ENCODE peak calls at places on chromosomes 2 and 18, in nine cellular contexts. F is type B pancreatic cell, G is AG09309, A is psoas muscle, Y is adrenal gland, P is transverse colon, I is right atrium auricular region, O is brain microvascular endothelial cell, R is prostate gland. W is an unnamed sample.

GRCh38 chr2:27902143-27902542 is 11.6 kb downstream of the BABAM2 start:
- DNase-seq in F (no peak), G (no peak), A (no peak), Y (no peak), P (no peak), I (no peak), O (no peak), R (no peak), W (no peak)

GRCh38 chr18:36819621-36820020 is 9.2 kb downstream of the TPGS2 start:
- DNase-seq in F (no peak), G (no peak), A (no peak), Y (no peak), P (no peak), I (no peak), O (no peak), R (no peak), W (no peak)

GRCh38 chr2:239897596-239898235 is 127.4 kb downstream of the NDUFA10 start:
- DNase-seq in F (peak), G (no peak), A (no peak), Y (no peak), P (no peak), I (peak), O (no peak), R (no peak), W (no peak)

GRCh38 chr2:218075975-218076811 is 7.1 kb downstream of the RUFY4 start:
- DNase-seq in F (no peak), G (no peak), A (no peak), Y (peak), P (no peak), I (peak), O (no peak), R (no peak), W (no peak)

GRCh38 chr18:47944972-47945843 is 14.7 kb upstream of the SMAD2 start:
- DNase-seq in F (no peak), G (no peak), A (no peak), Y (no peak), P (no peak), I (no peak), O (no peak), R (no peak), W (no peak)

GRCh38 chr18:10833656-10834055 is 307.8 kb downstream of the NAPG start:
- DNase-seq in F (no peak), G (no peak), A (no peak), Y (no peak), P (no peak), I (no peak), O (no peak), R (no peak), W (no peak)

GRCh38 chr2:120678926-120679325 is 56.7 kb upstream of the GLI2 start:
- DNase-seq in F (no peak), G (no peak), A (no peak), Y (no peak), P (no peak), I (no peak), O (no peak), R (no peak), W (no peak)

GRCh38 chr2:236113425-236113824 is 54.8 kb downstream of the GBX2 start:
- DNase-seq in F (no peak), G (no peak), A (no peak), Y (no peak), P (no peak), I (no peak), O (no peak), R (no peak), W (no peak)

GRCh38 chr2:229446316-229446715 is 175.2 kb upstream of the PID1 start:
- DNase-seq in F (no peak), G (no peak), A (no peak), Y (no peak), P (no peak), I (no peak), O (no peak), R (no peak), W (no peak)

GRCh38 chr18:5103286-5103685 is 93.8 kb downstream of the AKAIN1 start:
- DNase-seq in F (no peak), G (no peak), A (no peak), Y (no peak), P (no peak), I (no peak), O (no peak), R (no peak), W (no peak)

GRCh38 chr2:168565112-168565511 is 109.0 kb downstream of the CERS6 start:
- DNase-seq in F (no peak), G (no peak), A (no peak), Y (no peak), P (no peak), I (no peak), O (peak), R (peak), W (no peak)

GRCh38 chr2:116733699-116734098 is 1080.8 kb upstream of the DDX18 start:
- DNase-seq in F (no peak), G (no peak), A (no peak), Y (no peak), P (no peak), I (no peak), O (no peak), R (no peak), W (no peak)

GRCh38 chr18:21896732-21897336 is 156.2 kb downstream of the MIB1 start:
- DNase-seq in F (no peak), G (no peak), A (no peak), Y (no peak), P (no peak), I (no peak), O (no peak), R (no peak), W (no peak)

GRCh38 chr18:25351773-25352628 is at the start of gene ZNF521:
- DNase-seq in F (peak), G (peak), A (peak), Y (peak), P (peak), I (peak), O (peak), R (peak), W (peak)

GRCh38 chr2:238344517-238344916 is 24.2 kb downstream of the TRAF3IP1 start:
- DNase-seq in F (no peak), G (no peak), A (no peak), Y (no peak), P (no peak), I (no peak), O (peak), R (no peak), W (no peak)

GRCh38 chr2:86235196-86235980 is 36.1 kb downstream of the MRPL35 start:
- DNase-seq in F (no peak), G (no peak), A (no peak), Y (no peak), P (no peak), I (no peak), O (no peak), R (no peak), W (no peak)

GRCh38 chr2:100140582-100140981 is 1.8 kb downstream of the AFF3 start:
- DNase-seq in F (no peak), G (no peak), A (no peak), Y (no peak), P (peak), I (no peak), O (no peak), R (no peak), W (no peak)

GRCh38 chr18:67243799-67244587 is 272.5 kb downstream of the DSEL start:
- DNase-seq in F (no peak), G (no peak), A (no peak), Y (no peak), P (no peak), I (no peak), O (peak), R (no peak), W (no peak)

GRCh38 chr2:171864357-171864985 is 29.6 kb downstream of the SLC25A12 start:
- DNase-seq in F (no peak), G (no peak), A (no peak), Y (no peak), P (no peak), I (no peak), O (no peak), R (no peak), W (no peak)

GRCh38 chr2:119679846-119680245 is 845 bp downstream of the TMEM177 start:
- DNase-seq in F (no peak), G (no peak), A (no peak), Y (peak), P (no peak), I (no peak), O (no peak), R (no peak), W (no peak)

DNA sequence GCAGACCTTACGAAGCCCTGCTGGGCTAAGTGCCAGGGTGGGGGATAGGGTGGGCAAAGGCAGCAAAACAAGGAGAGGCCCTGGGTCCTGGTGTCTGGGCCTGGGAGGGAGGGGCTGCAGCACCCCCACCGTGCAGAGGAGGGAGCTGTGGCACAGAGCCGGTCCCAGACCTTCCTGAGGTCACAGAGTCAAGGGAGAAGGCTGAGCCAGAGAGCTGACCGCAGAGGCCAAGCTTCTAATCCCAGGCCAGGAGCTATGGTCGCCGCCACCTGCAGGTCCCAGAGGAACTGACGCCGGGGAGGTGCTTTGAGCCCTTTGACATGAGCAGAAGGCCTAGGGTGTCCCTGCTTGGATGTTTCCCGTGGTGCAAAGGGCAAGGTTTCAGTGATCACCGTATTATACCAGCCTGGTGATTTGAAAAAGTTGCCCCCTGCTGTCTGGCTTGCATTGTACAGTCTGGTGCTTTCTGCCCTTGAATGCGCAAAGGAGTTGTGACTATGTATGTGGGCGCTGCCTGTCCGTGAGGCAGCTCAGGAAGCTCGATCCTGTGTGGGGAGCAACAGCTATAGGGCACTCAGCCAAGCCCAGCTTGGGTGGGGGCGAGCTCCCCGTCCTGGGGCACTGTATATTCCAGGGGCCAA is 44.3 kb downstream of the EDAR start:
- DNase-seq in F (no peak), G (no peak), A (no peak), Y (no peak), P (no peak), I (no peak), O (no peak), R (peak), W (no peak)
- TF ChIP-seq CTCF in F (no peak), G (peak), A (no peak), Y (no peak), P (no peak), I (no peak), O (peak), R (peak), W (no peak)

GRCh38 chr2:163610817-163611556 is 124.8 kb downstream of the FIGN start:
- DNase-seq in F (no peak), G (no peak), A (no peak), Y (no peak), P (no peak), I (no peak), O (no peak), R (peak), W (no peak)
- TF ChIP-seq CTCF in F (peak), G (no peak), A (no peak), Y (no peak), P (no peak), I (no peak), O (peak), R (no peak), W (no peak)

GRCh38 chr18:60070631-60071030 is 170.8 kb downstream of the PMAIP1 start:
- DNase-seq in F (no peak), G (no peak), A (no peak), Y (no peak), P (no peak), I (no peak), O (no peak), R (no peak), W (no peak)

DNA sequence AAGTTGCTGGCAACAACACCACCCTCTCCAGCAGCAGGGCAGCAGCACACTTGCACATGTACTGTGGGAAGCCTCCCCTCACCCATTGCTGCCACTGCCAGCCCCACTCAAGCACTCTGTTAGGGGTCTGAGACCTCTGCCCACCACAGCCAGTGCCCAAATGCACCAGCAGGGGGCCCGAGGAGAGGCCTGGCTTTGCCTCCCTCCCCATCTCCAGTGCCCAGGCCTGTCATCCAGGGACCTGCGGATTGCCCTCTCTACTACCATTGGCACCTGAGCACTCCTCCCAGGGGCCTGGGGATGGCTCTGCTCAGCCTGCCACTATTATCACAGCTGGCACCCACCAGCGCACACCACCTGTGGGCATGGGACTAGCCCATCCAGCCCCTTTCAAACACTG is 175.7 kb downstream of the PMAIP1 start:
- DNase-seq in F (no peak), G (no peak), A (no peak), Y (no peak), P (no peak), I (no peak), O (no peak), R (no peak), W (no peak)
- TF ChIP-seq CTCF in F (no peak), G (no peak), A (no peak), Y (no peak), P (no peak), I (no peak), O (peak), R (no peak), W (no peak)

GRCh38 chr18:55475916-55476315 is 112.1 kb downstream of the TCF4 start:
- DNase-seq in F (no peak), G (no peak), A (no peak), Y (no peak), P (no peak), I (no peak), O (no peak), R (no peak), W (no peak)

GRCh38 chr18:55470826-55471225 is 117.2 kb downstream of the TCF4 start:
- DNase-seq in F (no peak), G (no peak), A (no peak), Y (no peak), P (no peak), I (no peak), O (no peak), R (no peak), W (no peak)

GRCh38 chr18:55473078-55473477 is 114.9 kb downstream of the TCF4 start:
- DNase-seq in F (no peak), G (no peak), A (no peak), Y (no peak), P (no peak), I (no peak), O (no peak), R (no peak), W (no peak)

GRCh38 chr18:55475467-55475866 is 112.5 kb downstream of the TCF4 start:
- DNase-seq in F (no peak), G (no peak), A (no peak), Y (no peak), P (no peak), I (no peak), O (no peak), R (no peak), W (no peak)

GRCh38 chr18:55473534-55473933 is 114.5 kb downstream of the TCF4 start:
- DNase-seq in F (no peak), G (no peak), A (no peak), Y (no peak), P (no peak), I (no peak), O (no peak), R (no peak), W (no peak)
- TF ChIP-seq CTCF in F (no peak), G (no peak), A (no peak), Y (no peak), P (no peak), I (no peak), O (no peak), R (no peak), W (no peak)

GRCh38 chr2:1886405-1886992 is 142.2 kb upstream of the PXDN start:
- DNase-seq in F (no peak), G (no peak), A (peak), Y (peak), P (peak), I (peak), O (peak), R (peak), W (no peak)
- TF ChIP-seq CTCF in F (peak), G (peak), A (peak), Y (peak), P (peak), I (peak), O (peak), R (peak), W (no peak)